ENCODE peak calls at places on chromosomes 1 and 21, in seven cellular contexts. Q, A, M, D, H, Y and L are unnamed samples.

GRCh38 chr21:46569071-46569470 is 35.8 kb downstream of the S100B start:
- DNase-seq in H (no peak), D (no peak), Y (peak; percentile 7), Q (peak; percentile 1), M (no peak), A (peak; percentile 8), L (no peak)

GRCh38 chr1:111192643-111193519 is 7.6 kb downstream of the DENND2D start:
- DNase-seq in H (no peak), A (peak; percentile 30), D (no peak), Y (no peak), Q (peak; percentile 21), M (no peak), L (no peak)

GRCh38 chr21:33020558-33021100 is 5.1 kb upstream of the OLIG2 start:
- DNase-seq in H (no peak), Q (no peak), Y (no peak), A (no peak), D (peak; percentile 33), M (no peak), L (no peak)

GRCh38 chr1:94416901-94417701 is 1.1 kb upstream of the ABCD3 start:
- DNase-seq in A (peak; percentile 77), H (no peak), Q (peak; percentile 89), M (peak; percentile 47), D (no peak), Y (no peak), L (no peak)

GRCh38 chr1:64834734-64835133 is 89.9 kb downstream of the RAVER2 start:
- DNase-seq in Q (peak; percentile 79), D (no peak), H (no peak), A (peak; percentile 70), M (no peak), Y (no peak), L (no peak)

GRCh38 chr1:92623187-92623778 is 136.6 kb upstream of the GFI1 start:
- DNase-seq in H (no peak), D (peak; percentile 27), A (no peak), Y (no peak), Q (peak; percentile 12), M (no peak), L (peak; percentile 63)

GRCh38 chr1:28190337-28190979 is 14.0 kb upstream of the PTAFR start:
- DNase-seq in Q (peak; percentile 41), H (no peak), M (no peak), Y (no peak), D (no peak), A (no peak), L (no peak)

GRCh38 chr1:114214016-114214415 is 60.3 kb upstream of the SYT6 start:
- DNase-seq in D (no peak), Q (no peak), A (no peak), Y (no peak), M (no peak), H (no peak), L (no peak)

GRCh38 chr1:175188936-175189335 is 3.6 kb downstream of the KIAA0040 start:
- DNase-seq in H (peak; percentile 67), D (no peak), Y (no peak), A (no peak), Q (no peak), M (peak; percentile 47), L (peak; percentile 93)

GRCh38 chr1:1073743-1074587 is at the start of gene RNF223:
- DNase-seq in D (no peak), A (peak; percentile 56), Y (peak; percentile 45), Q (no peak), H (no peak), M (peak; percentile 89), L (no peak)

GRCh38 chr1:17696417-17697301 is 58.5 kb upstream of the ACTL8 start:
- DNase-seq in H (no peak), D (no peak), Q (peak; percentile 74), A (peak; percentile 27), M (no peak), Y (peak; percentile 27), L (no peak)

GRCh38 chr1:225817611-225818061 is 7.7 kb downstream of the EPHX1 start:
- DNase-seq in H (no peak), Y (peak; percentile 51), Q (peak; percentile 88), A (peak; percentile 75), M (peak; percentile 89), D (no peak), L (no peak)

GRCh38 chr1:201473296-201473695 is 4.3 kb upstream of the PHLDA3 start:
- DNase-seq in M (no peak), Y (no peak), H (no peak), Q (no peak), D (no peak), A (no peak), L (no peak)
- H3K9ac ChIP-seq in M (no peak overlapping the region), Y (no peak overlapping the region), H (no peak overlapping the region), Q (no peak overlapping the region), D (no peak overlapping the region), A (no peak overlapping the region), L (no peak overlapping the region)

GRCh38 chr1:153360190-153360589 is 2.5 kb downstream of the S100A9 start:
- DNase-seq in Y (no peak), Q (no peak), A (no peak), D (no peak), H (no peak), M (no peak), L (no peak)

GRCh38 chr1:153360592-153360991 is 2.9 kb downstream of the S100A9 start:
- DNase-seq in A (no peak), H (no peak), M (no peak), Q (no peak), Y (no peak), D (no peak), L (no peak)

GRCh38 chr1:153357853-153358690 is at the start of gene S100A9:
- DNase-seq in D (no peak), H (no peak), A (no peak), Y (no peak), Q (no peak), M (peak; percentile 15), L (no peak)

GRCh38 chr1:153358691-153358975 is 979 bp downstream of the S100A9 start:
- DNase-seq in A (no peak), D (no peak), M (peak; percentile 12), Y (no peak), H (no peak), Q (no peak), L (no peak)

DNA sequence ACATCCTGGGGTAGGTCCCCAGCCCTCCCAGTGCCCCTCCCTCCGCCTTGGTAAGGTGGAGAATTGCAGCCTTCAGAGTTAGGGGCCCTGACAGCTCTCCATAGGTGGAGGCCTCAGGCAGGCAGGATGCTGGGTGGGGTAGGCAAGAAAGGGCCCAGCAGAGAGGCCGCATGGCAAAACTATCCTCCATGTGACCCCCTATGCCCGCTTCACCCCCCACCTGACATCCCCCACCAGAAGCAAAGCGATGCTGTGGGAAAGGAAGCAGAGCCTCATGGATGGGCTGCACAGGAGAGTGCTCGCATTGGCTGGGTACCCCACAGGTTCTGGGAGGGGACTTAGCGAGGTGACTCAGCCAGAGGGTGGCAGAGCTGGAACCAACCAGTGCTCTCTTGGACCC is 1.6 kb downstream of the S100A9 start:
- DNase-seq in D (no peak), Y (no peak), Q (no peak), A (no peak), H (no peak), M (peak; percentile 15), L (no peak)
- H3K9ac ChIP-seq in D (no peak overlapping the region), Y (no peak overlapping the region), Q (no peak overlapping the region), A (no peak overlapping the region), H (no peak overlapping the region), M (no peak overlapping the region), L (no peak overlapping the region)

GRCh38 chr21:35357041-35357780 is 308.1 kb upstream of the RUNX1 start:
- DNase-seq in D (no peak), Y (no peak), A (no peak), M (no peak), H (no peak), Q (no peak), L (no peak)
- H3K9ac ChIP-seq in D (no peak overlapping the region), Y (no peak overlapping the region), A (no peak overlapping the region), M (no peak overlapping the region), H (no peak overlapping the region), Q (no peak overlapping the region), L (no peak overlapping the region)

DNA sequence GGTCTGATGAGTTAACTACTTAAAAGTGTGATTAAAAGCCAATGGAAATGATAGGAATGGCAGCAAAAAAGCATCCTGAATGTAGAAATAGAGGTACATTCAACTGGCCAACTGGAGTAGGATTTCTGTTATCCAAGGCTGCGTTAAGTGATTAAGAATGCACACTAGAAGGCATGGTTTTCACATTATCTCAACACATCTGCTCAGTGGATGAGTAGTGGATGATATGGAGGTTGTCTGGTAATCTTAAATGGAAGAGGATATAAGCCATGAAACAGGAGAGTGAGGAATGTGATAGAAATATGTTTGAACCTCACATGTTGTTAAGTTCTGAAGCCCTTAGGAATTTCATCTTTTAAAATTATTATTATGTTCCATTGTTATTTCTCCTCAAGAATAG is 839.9 kb downstream of the USP25 start:
- DNase-seq in A (no peak), H (no peak), D (no peak), Q (peak; percentile 39), Y (no peak), M (no peak), L (no peak)
- H3K9ac ChIP-seq in A (no peak overlapping the region), H (no peak overlapping the region), D (no peak overlapping the region), Q (no peak overlapping the region), Y (no peak overlapping the region), M (no peak overlapping the region), L (no peak overlapping the region)

DNA sequence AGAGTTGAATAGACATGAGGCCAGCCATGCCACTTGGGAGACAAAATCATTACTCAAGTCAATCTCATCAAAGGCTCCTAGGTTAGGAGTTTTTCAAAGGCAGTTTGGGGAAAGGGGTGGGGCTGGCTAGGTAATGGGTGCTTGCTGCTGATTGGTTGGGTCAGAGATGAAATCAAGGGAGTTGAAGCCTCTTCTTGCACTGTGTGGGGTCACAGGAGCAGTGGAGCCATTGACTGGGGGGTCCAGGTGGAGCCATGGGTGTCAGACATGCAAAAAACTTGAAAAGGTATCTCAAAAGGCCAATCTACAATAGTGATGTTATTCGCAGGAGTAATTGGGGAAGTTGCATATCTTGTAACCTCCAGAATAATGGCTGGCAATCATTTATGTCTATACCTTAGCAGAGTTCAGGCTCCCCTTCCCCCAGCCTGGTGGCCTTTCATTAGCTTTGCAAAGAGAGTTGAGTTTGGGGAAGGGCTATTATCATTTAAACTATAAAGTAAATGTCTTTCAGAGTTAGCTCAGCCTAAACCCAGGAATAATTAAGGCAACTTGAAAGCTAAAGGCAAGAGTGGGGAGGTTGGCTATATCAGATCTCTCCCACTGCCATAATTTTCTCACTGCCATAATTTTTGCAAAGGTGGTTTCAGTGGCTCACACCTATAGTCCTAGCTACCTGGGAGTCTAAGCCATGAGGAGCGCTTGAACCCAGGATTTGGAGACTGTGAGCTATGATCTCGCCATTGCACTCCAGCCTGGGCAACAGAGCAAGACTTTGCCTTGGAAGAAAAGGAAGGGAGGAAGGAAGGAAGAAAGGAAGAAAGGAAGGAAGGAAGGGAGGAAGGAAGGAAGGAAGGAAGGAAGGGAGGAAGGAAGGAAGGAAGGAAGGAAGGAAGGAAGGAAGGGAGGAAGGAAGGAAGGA is 7.8 kb upstream of the PINK1 start:
- DNase-seq in A (no peak), M (no peak), Q (no peak), H (no peak), D (no peak), Y (no peak), L (no peak)
- H3K9ac ChIP-seq in A (no peak overlapping the region), M (no peak overlapping the region), Q (no peak overlapping the region), H (no peak overlapping the region), D (no peak overlapping the region), Y (no peak overlapping the region), L (no peak overlapping the region)